ENCODE peak calls at places on chromosomes 5 and 9, in four cellular contexts. G is NCI-H1092, X is aorta, E is mammary epithelial cell. S is an unnamed sample.
A peak's percentile ranks its signal among the peaks of the same experiment; 100 is the strongest.

GRCh38 chr5:34452170-34452828 is 203.8 kb upstream of the RAI14 start:
- DNase-seq in G (no peak), X (no peak), E (peak; percentile 22), S (peak; percentile 29)

GRCh38 chr5:75054110-75054930 is 2.0 kb upstream of the GCNT4 start:
- DNase-seq in G (no peak), X (peak; percentile 53), E (no peak), S (no peak)

GRCh38 chr9:136437430-136437829 is 2.2 kb downstream of the INPP5E start:
- DNase-seq in G (no peak), X (no peak), E (peak; percentile 54), S (peak; percentile 31)

GRCh38 chr5:74641778-74642542 is 1.4 kb upstream of the ENC1 start:
- DNase-seq in G (no peak), X (no peak), E (peak; percentile 76), S (peak; percentile 57)

GRCh38 chr9:33765411-33765810 is 29.9 kb upstream of the PRSS3 start:
- DNase-seq in G (no peak), X (no peak), E (peak; percentile 86), S (peak; percentile 64)

GRCh38 chr5:149019562-149020140 is 43.2 kb downstream of the SH3TC2 start:
- DNase-seq in G (no peak), X (no peak), E (no peak), S (no peak)

GRCh38 chr9:69204869-69205268 is 30.8 kb downstream of the TJP2 start:
- DNase-seq in G (no peak), X (peak; percentile 61), E (peak; percentile 37), S (no peak)

GRCh38 chr5:26791433-26791832 is 247.0 kb downstream of the CDH9 start:
- DNase-seq in G (no peak), X (no peak), E (no peak), S (no peak)

GRCh38 chr5:23012842-23013241 is 159.7 kb upstream of the CDH12 start:
- DNase-seq in G (no peak), X (no peak), E (no peak), S (no peak)

GRCh38 chr5:54180616-54181015 is 129.8 kb downstream of the ARL15 start:
- DNase-seq in G (no peak), X (no peak), E (no peak), S (no peak)

GRCh38 chr9:4567601-4568000 is 77.3 kb downstream of the SLC1A1 start:
- DNase-seq in G (no peak), X (no peak), E (no peak), S (no peak)

GRCh38 chr9:97809666-97810344 is 43.2 kb upstream of the FOXE1 start:
- DNase-seq in G (no peak), X (no peak), E (peak; percentile 54), S (peak; percentile 77)

GRCh38 chr5:175826980-175827379 is 44.4 kb upstream of the CPLX2 start:
- DNase-seq in G (no peak), X (no peak), E (no peak), S (peak; percentile 48)

GRCh38 chr5:122673343-122673742 is 101.5 kb upstream of the SNX2 start:
- DNase-seq in G (no peak), X (peak; percentile 64), E (no peak), S (no peak)

GRCh38 chr5:172769598-172770373 is 1.2 kb downstream of the DUSP1 start:
- DNase-seq in G (no peak), X (peak; percentile 72), E (peak; percentile 12), S (peak; percentile 44)

GRCh38 chr5:111747336-111747735 is 9.7 kb downstream of the NREP start:
- DNase-seq in G (no peak), X (no peak), E (peak; percentile 82), S (peak; percentile 57)

GRCh38 chr5:78972654-78973428 is 12.3 kb downstream of the ARSB start:
- DNase-seq in G (peak; percentile 50), X (peak; percentile 50), E (no peak), S (no peak)

GRCh38 chr5:100823812-100824211 is 79.3 kb downstream of the ST8SIA4 start:
- DNase-seq in G (no peak), X (no peak), E (no peak), S (no peak)

GRCh38 chr9:97475079-97475478 is 26.4 kb upstream of the TMOD1 start:
- DNase-seq in G (no peak), X (no peak), E (no peak), S (no peak)

GRCh38 chr5:142013734-142014495 is 1.1 kb upstream of the GNPDA1 start:
- DNase-seq in G (no peak), X (peak; percentile 85), E (no peak), S (no peak)

GRCh38 chr5:52668544-52669185 is 119.1 kb upstream of the ITGA1 start:
- DNase-seq in G (no peak), X (no peak), E (no peak), S (no peak)

GRCh38 chr5:128674837-128675446 is 136.9 kb upstream of the FBN2 start:
- DNase-seq in G (no peak), X (no peak), E (peak; percentile 43), S (peak; percentile 69)

GRCh38 chr5:163809480-163809879 is 304.1 kb downstream of the MAT2B start:
- DNase-seq in G (no peak), X (no peak), E (no peak), S (no peak)

GRCh38 chr5:171528036-171528435 is 108.6 kb downstream of the FGF18 start:
- DNase-seq in G (no peak), X (no peak), E (no peak), S (no peak)

GRCh38 chr5:159096555-159097460 is 2.9 kb downstream of the EBF1 start:
- DNase-seq in G (no peak), X (peak; percentile 46), E (no peak), S (no peak)

GRCh38 chr5:160133071-160133917 is 14.0 kb upstream of the PWWP2A start:
- DNase-seq in G (no peak), X (peak; percentile 61), E (no peak), S (no peak)

GRCh38 chr9:91758491-91758981 is 191.5 kb downstream of the ROR2 start:
- DNase-seq in G (peak; percentile 20), X (no peak), E (peak; percentile 29), S (peak; percentile 48)

GRCh38 chr9:111914749-111915424 is 18.3 kb downstream of the UGCG start:
- DNase-seq in G (peak; percentile 27), X (no peak), E (no peak), S (no peak)

GRCh38 chr5:110032386-110032785 is 342.7 kb downstream of the MAN2A1 start:
- DNase-seq in G (no peak), X (no peak), E (no peak), S (no peak)

GRCh38 chr9:136361757-136362449 is 1.6 kb downstream of the DNLZ start:
- DNase-seq in G (no peak), X (no peak), E (no peak), S (no peak)

GRCh38 chr9:137228515-137228967 is 1.2 kb downstream of the RNF224 start:
- DNase-seq in G (no peak), X (no peak), E (no peak), S (no peak)

GRCh38 chr5:42924686-42925085 is 113.0 kb upstream of the SELENOP start:
- DNase-seq in G (no peak), X (no peak), E (no peak), S (no peak)

GRCh38 chr9:108885643-108886348 is 23.7 kb downstream of the ACTL7A start:
- DNase-seq in G (peak; percentile 56), X (no peak), E (peak; percentile 80), S (peak; percentile 97)

GRCh38 chr9:115198018-115198417 is 80.1 kb upstream of the TNC start:
- DNase-seq in G (no peak), X (peak; percentile 74), E (peak; percentile 72), S (no peak)

GRCh38 chr5:132428811-132429440 is 59.4 kb downstream of the SLC22A5 start:
- DNase-seq in G (no peak), X (no peak), E (peak; percentile 38), S (no peak)

GRCh38 chr5:150345716-150346115 is 11.8 kb upstream of the TCOF1 start:
- DNase-seq in G (no peak), X (no peak), E (no peak), S (no peak)

S was measured in RWPE1.